ENCODE peak calls at places on chromosomes 12 and 14, in seven cellular contexts. S is neural crest cell, T is NCI-H2171, A is choroid plexus epithelial cell, K is ELR, H is GM12892, G is lower lobe of right lung. L is an unnamed sample.

GRCh38 chr12:85277900-85278597 is 2.0 kb upstream of the ALX1 start:
- DNase-seq in S (no peak), T (no peak), A (no peak), K (no peak), H (no peak), G (peak), L (no peak)

GRCh38 chr12:109487181-109488050 is 10.0 kb downstream of the UBE3B start:
- DNase-seq in S (no peak), T (no peak), A (no peak), K (no peak), H (no peak), G (no peak), L (no peak)

GRCh38 chr12:112916270-112916669 is 9.5 kb downstream of the OAS1 start:
- DNase-seq in S (no peak), T (no peak), A (peak), K (peak), H (no peak), G (no peak), L (no peak)

GRCh38 chr14:90514566-90514965 is 117.7 kb downstream of the CALM1 start:
- DNase-seq in S (no peak), T (no peak), A (no peak), K (no peak), H (no peak), G (no peak), L (no peak)

GRCh38 chr12:115934046-115934445 is 343.4 kb downstream of the MED13L start:
- DNase-seq in S (no peak), T (no peak), A (no peak), K (no peak), H (no peak), G (no peak), L (no peak)

GRCh38 chr12:30746190-30746589 is 8.6 kb downstream of the CAPRIN2 start:
- DNase-seq in S (no peak), T (no peak), A (peak), K (no peak), H (no peak), G (no peak), L (no peak)

GRCh38 chr12:3034067-3034750 is 43.0 kb upstream of the TSPAN9 start:
- DNase-seq in S (peak), T (peak), A (peak), K (peak), H (peak), G (no peak), L (no peak)

GRCh38 chr14:32478027-32478426 is 148.9 kb downstream of the AKAP6 start:
- DNase-seq in S (no peak), T (no peak), A (no peak), K (no peak), H (no peak), G (no peak), L (no peak)

GRCh38 chr12:52206309-52207040 is 14.7 kb upstream of the KRT80 start:
- DNase-seq in S (no peak), T (no peak), A (no peak), K (no peak), H (no peak), G (peak), L (no peak)

GRCh38 chr14:96415559-96415958 is 23.6 kb downstream of the AK7 start:
- DNase-seq in S (no peak), T (no peak), A (no peak), K (no peak), H (no peak), G (no peak), L (no peak)

GRCh38 chr12:105985383-105985782 is 153.4 kb downstream of the NUAK1 start:
- DNase-seq in S (no peak), T (no peak), A (no peak), K (no peak), H (no peak), G (no peak), L (no peak)

GRCh38 chr12:89984846-89985245 is 276.2 kb upstream of the ATP2B1 start:
- DNase-seq in S (no peak), T (peak), A (no peak), K (no peak), H (no peak), G (no peak), L (no peak)

GRCh38 chr14:56145965-56146364 is 27.8 kb downstream of the PELI2 start:
- DNase-seq in S (no peak), T (no peak), A (peak), K (peak), H (no peak), G (no peak), L (no peak)

GRCh38 chr12:54417712-54418440 is 1.2 kb downstream of the ITGA5 start:
- DNase-seq in S (peak), T (no peak), A (no peak), K (peak), H (no peak), G (no peak), L (no peak)

GRCh38 chr12:92848740-92849139 is 80.4 kb downstream of the EEA1 start:
- DNase-seq in S (no peak), T (no peak), A (no peak), K (no peak), H (no peak), G (no peak), L (no peak)

GRCh38 chr12:49264466-49264872 is 413 bp upstream of the TUBA1C start:
- DNase-seq in S (no peak), T (peak), A (no peak), K (peak), H (peak), G (no peak), L (no peak)

GRCh38 chr14:65170768-65171251 is 68.5 kb upstream of the MAX start:
- DNase-seq in S (peak), T (no peak), A (peak), K (peak), H (no peak), G (no peak), L (no peak)

GRCh38 chr14:69756298-69756697 is 10.6 kb upstream of the SRSF5 start:
- DNase-seq in S (no peak), T (no peak), A (no peak), K (no peak), H (no peak), G (no peak), L (no peak)

GRCh38 chr12:126362490-126362889 is 1297.3 kb downstream of the AACS start:
- DNase-seq in S (no peak), T (no peak), A (no peak), K (no peak), H (no peak), G (no peak), L (no peak)

GRCh38 chr14:52458721-52459085 is 93.6 kb downstream of the TXNDC16 start:
- DNase-seq in S (no peak), T (no peak), A (peak), K (peak), H (no peak), G (no peak), L (no peak)

GRCh38 chr12:25829192-25829591 is 129.3 kb upstream of the RASSF8 start:
- DNase-seq in S (no peak), T (no peak), A (peak), K (peak), H (no peak), G (no peak), L (peak)

GRCh38 chr14:36070056-36071043 is 106.2 kb downstream of the PTCSC3 start:
- DNase-seq in S (peak), T (peak), A (peak), K (peak), H (no peak), G (peak), L (peak)

GRCh38 chr14:77638738-77639137 is 22.3 kb upstream of the SPTLC2 start:
- DNase-seq in S (no peak), T (no peak), A (peak), K (peak), H (no peak), G (no peak), L (no peak)

GRCh38 chr12:120688527-120689071 is 1.6 kb downstream of the MLEC start:
- DNase-seq in S (no peak), T (no peak), A (peak), K (peak), H (no peak), G (no peak), L (no peak)

GRCh38 chr12:97575792-97576191 is 113.2 kb downstream of the RMST start:
- DNase-seq in S (no peak), T (no peak), A (no peak), K (no peak), H (no peak), G (no peak), L (no peak)

GRCh38 chr14:22047105-22047504 is 373.5 kb upstream of the OR4E1 start:
- DNase-seq in S (peak), T (peak), A (peak), K (peak), H (no peak), G (no peak), L (no peak)

GRCh38 chr14:20332946-20333782 is at the start of gene CCNB1IP1:
- DNase-seq in S (peak), T (peak), A (peak), K (peak), H (peak), G (no peak), L (peak)

GRCh38 chr14:88630565-88630964 is 67.7 kb downstream of the ZC3H14 start:
- DNase-seq in S (no peak), T (no peak), A (peak), K (no peak), H (no peak), G (no peak), L (no peak)

GRCh38 chr14:58901826-58902225 is 264.1 kb downstream of the DACT1 start:
- DNase-seq in S (no peak), T (no peak), A (no peak), K (no peak), H (no peak), G (no peak), L (no peak)

GRCh38 chr12:122955151-122955550 is 11.1 kb downstream of the ABCB9 start:
- DNase-seq in S (no peak), T (peak), A (no peak), K (no peak), H (no peak), G (no peak), L (peak)

GRCh38 chr14:68363401-68363800 is 429.5 kb downstream of the ZFP36L1 start:
- DNase-seq in S (peak), T (no peak), A (peak), K (no peak), H (no peak), G (peak), L (no peak)

GRCh38 chr12:122079532-122080081 is 1.1 kb downstream of the MLXIP start:
- DNase-seq in S (no peak), T (no peak), A (no peak), K (peak), H (no peak), G (no peak), L (no peak)

GRCh38 chr12:201361-201760 is 12.6 kb downstream of the SLC6A12 start:
- DNase-seq in S (no peak), T (no peak), A (no peak), K (no peak), H (no peak), G (no peak), L (no peak)

GRCh38 chr12:131375261-131375971 is 335.5 kb upstream of the SFSWAP start:
- DNase-seq in S (no peak), T (no peak), A (no peak), K (no peak), H (no peak), G (no peak), L (no peak)

GRCh38 chr14:93959239-93960107 is 16.9 kb downstream of the ASB2 start:
- DNase-seq in S (no peak), T (no peak), A (peak), K (peak), H (peak), G (peak), L (no peak)

GRCh38 chr14:75282166-75282547 is 3.5 kb downstream of the FOS start:
- DNase-seq in S (no peak), T (no peak), A (peak), K (no peak), H (no peak), G (no peak), L (no peak)

GRCh38 chr14:49767473-49768300 is at the start of gene KLHDC2:
- DNase-seq in S (peak), T (peak), A (peak), K (peak), H (peak), G (peak), L (peak)